ENCODE peak calls at places on chromosomes 1 and 21, in eight cellular contexts. F, L, S, T, D, N, K and B are unnamed samples.
A peak's percentile ranks its signal among the peaks of the same experiment; 100 is the strongest.

GRCh38 chr1:228974296-228974695 is 239.0 kb downstream of the RHOU start:
- DNase-seq in F (no peak), L (no peak), S (no peak), T (no peak), D (no peak), N (no peak), K (no peak), B (no peak)

GRCh38 chr1:31792116-31792515 is 23.7 kb downstream of the SPOCD1 start:
- DNase-seq in F (no peak), L (no peak), S (no peak), T (no peak), D (no peak), N (no peak), K (no peak), B (no peak)

GRCh38 chr1:226737819-226738420 is 1.2 kb downstream of the ITPKB start:
- DNase-seq in F (peak; percentile 71), L (peak; percentile 54), S (peak; percentile 45), T (peak; percentile 56), D (peak; percentile 45), N (peak; percentile 46), K (no peak), B (peak; percentile 71)

GRCh38 chr1:91349524-91349923 is 55.1 kb downstream of the HFM1 start:
- DNase-seq in F (no peak), L (no peak), S (no peak), T (no peak), D (no peak), N (no peak), K (no peak), B (no peak)

GRCh38 chr1:48233666-48234065 is 11.2 kb downstream of the SLC5A9 start:
- DNase-seq in F (no peak), L (no peak), S (no peak), T (no peak), D (no peak), N (no peak), K (no peak), B (no peak)

GRCh38 chr1:145886811-145887210 is 1.1 kb upstream of the ANKRD35 start:
- DNase-seq in F (no peak), L (no peak), S (no peak), T (no peak), D (no peak), N (no peak), K (no peak), B (no peak)

GRCh38 chr1:87556326-87556725 is 227.6 kb downstream of the LMO4 start:
- DNase-seq in F (no peak), L (peak; percentile 26), S (no peak), T (no peak), D (no peak), N (no peak), K (no peak), B (no peak)

GRCh38 chr21:26834181-26834945 is 10.8 kb downstream of the ADAMTS1 start:
- DNase-seq in F (peak; percentile 65), L (peak; percentile 64), S (no peak), T (no peak), D (no peak), N (no peak), K (no peak), B (no peak)

GRCh38 chr1:205568469-205569361 is 63.1 kb downstream of the ELK4 start:
- DNase-seq in F (peak; percentile 57), L (no peak), S (no peak), T (no peak), D (no peak), N (no peak), K (no peak), B (peak; percentile 31)